ENCODE peak calls at places on chromosomes 7 and 10, in seven cellular contexts. One of them, this sample, is unnamed.

GRCh38 chr10:17428616-17429097 is 25.7 kb downstream of the ST8SIA6 start:
- DNase-seq in GM13977: no peak
- DNase-seq in AG04449: no peak
- DNase-seq in lower leg skin: no peak
- DNase-seq in neural crest cell: no peak
- DNase-seq in dorsolateral prefrontal cortex: no peak
- DNase-seq in amniotic stem cell: no peak
- DNase-seq in this sample: no peak

GRCh38 chr7:38169862-38170261 is 8.2 kb upstream of the STARD3NL start:
- DNase-seq in GM13977: no peak
- DNase-seq in AG04449: peak; percentile 74
- DNase-seq in lower leg skin: peak; percentile 35
- DNase-seq in neural crest cell: no peak
- DNase-seq in dorsolateral prefrontal cortex: no peak
- DNase-seq in amniotic stem cell: no peak
- DNase-seq in this sample: no peak

GRCh38 chr10:76717141-76717540 is 920.5 kb downstream of the KCNMA1 start:
- DNase-seq in GM13977: no peak
- DNase-seq in AG04449: peak; percentile 42
- DNase-seq in lower leg skin: no peak
- DNase-seq in neural crest cell: no peak
- DNase-seq in dorsolateral prefrontal cortex: no peak
- DNase-seq in amniotic stem cell: peak; percentile 15
- DNase-seq in this sample: no peak

GRCh38 chr10:72886596-72887522 is 6.7 kb upstream of the OIT3 start:
- DNase-seq in GM13977: no peak
- DNase-seq in AG04449: no peak
- DNase-seq in lower leg skin: no peak
- DNase-seq in neural crest cell: no peak
- DNase-seq in dorsolateral prefrontal cortex: no peak
- DNase-seq in amniotic stem cell: no peak
- DNase-seq in this sample: no peak

GRCh38 chr10:97050959-97051496 is 134.7 kb downstream of the SLIT1 start:
- DNase-seq in GM13977: no peak
- DNase-seq in AG04449: no peak
- DNase-seq in lower leg skin: no peak
- DNase-seq in neural crest cell: no peak
- DNase-seq in dorsolateral prefrontal cortex: no peak
- DNase-seq in amniotic stem cell: no peak
- DNase-seq in this sample: no peak

GRCh38 chr10:63008491-63008890 is 124.6 kb upstream of the NRBF2 start:
- DNase-seq in GM13977: no peak
- DNase-seq in AG04449: no peak
- DNase-seq in lower leg skin: no peak
- DNase-seq in neural crest cell: no peak
- DNase-seq in dorsolateral prefrontal cortex: no peak
- DNase-seq in amniotic stem cell: no peak
- DNase-seq in this sample: no peak

GRCh38 chr7:5396542-5396941 is 27.1 kb downstream of the TNRC18 start:
- DNase-seq in GM13977: peak; percentile 83
- DNase-seq in AG04449: no peak
- DNase-seq in lower leg skin: peak; percentile 27
- DNase-seq in neural crest cell: no peak
- DNase-seq in dorsolateral prefrontal cortex: no peak
- DNase-seq in amniotic stem cell: no peak
- DNase-seq in this sample: no peak

GRCh38 chr7:34061175-34061574 is 155.8 kb downstream of the BMPER start:
- DNase-seq in GM13977: no peak
- DNase-seq in AG04449: peak; percentile 62
- DNase-seq in lower leg skin: no peak
- DNase-seq in neural crest cell: no peak
- DNase-seq in dorsolateral prefrontal cortex: no peak
- DNase-seq in amniotic stem cell: peak; percentile 70
- DNase-seq in this sample: peak; percentile 24

GRCh38 chr10:88892223-88892967 is 12.3 kb downstream of the STAMBPL1 start:
- DNase-seq in GM13977: no peak
- DNase-seq in AG04449: no peak
- DNase-seq in lower leg skin: no peak
- DNase-seq in neural crest cell: no peak
- DNase-seq in dorsolateral prefrontal cortex: no peak
- DNase-seq in amniotic stem cell: no peak
- DNase-seq in this sample: no peak

GRCh38 chr10:63229192-63229591 is 96.1 kb downstream of the NRBF2 start:
- DNase-seq in GM13977: no peak
- DNase-seq in AG04449: no peak
- DNase-seq in lower leg skin: no peak
- DNase-seq in neural crest cell: no peak
- DNase-seq in dorsolateral prefrontal cortex: no peak
- DNase-seq in amniotic stem cell: no peak
- DNase-seq in this sample: no peak

GRCh38 chr7:15947749-15948148 is 261.3 kb upstream of the MEOX2 start:
- DNase-seq in GM13977: no peak
- DNase-seq in AG04449: peak; percentile 17
- DNase-seq in lower leg skin: no peak
- DNase-seq in neural crest cell: no peak
- DNase-seq in dorsolateral prefrontal cortex: no peak
- DNase-seq in amniotic stem cell: no peak
- DNase-seq in this sample: no peak

This sample was measured in AG04450.